ENCODE peak calls at places on chromosomes 5 and 9, in six cellular contexts. O, M, X, T, Y and A are unnamed samples.

GRCh38 chr5:179211076-179211475 is 134.2 kb downstream of the ADAMTS2 start:
- DNase-seq in Y (no peak), O (no peak), X (no peak), T (no peak), M (no peak), A (no peak)

GRCh38 chr5:37603072-37603471 is 224.0 kb downstream of the WDR70 start:
- DNase-seq in T (no peak), M (no peak), O (no peak), X (no peak), Y (no peak), A (no peak)

GRCh38 chr5:173857231-173857630 is 30.9 kb upstream of the CPEB4 start:
- DNase-seq in Y (no peak), T (no peak), X (no peak), O (no peak), M (no peak), A (no peak)

GRCh38 chr9:37412431-37413151 is 9.9 kb upstream of the GRHPR start:
- DNase-seq in M (no peak), O (no peak), X (no peak), Y (no peak), T (no peak), A (no peak)

GRCh38 chr9:80553986-80554715 is 982.4 kb downstream of the TLE4 start:
- DNase-seq in T (no peak), M (no peak), X (no peak), O (no peak), Y (no peak), A (no peak)

GRCh38 chr5:108516771-108517170 is 134.9 kb upstream of the FBXL17 start:
- DNase-seq in Y (no peak), M (no peak), O (no peak), T (no peak), X (peak), A (no peak)

GRCh38 chr9:75152416-75152815 is 64.1 kb downstream of the OSTF1 start:
- DNase-seq in O (peak), Y (no peak), T (no peak), M (no peak), X (no peak), A (no peak)

GRCh38 chr9:82036101-82036500 is 47.5 kb downstream of the SPATA31D1 start:
- DNase-seq in Y (no peak), X (no peak), M (no peak), T (no peak), O (no peak), A (no peak)

GRCh38 chr9:133195029-133195428 is 14.0 kb downstream of the OBP2B start:
- DNase-seq in M (no peak), X (no peak), O (no peak), Y (no peak), T (no peak), A (no peak)

GRCh38 chr9:77896269-77897245 is 135.1 kb downstream of the GNAQ start:
- DNase-seq in Y (no peak), T (peak), O (no peak), M (no peak), X (no peak), A (no peak)